ENCODE peak calls at places on chromosomes 5 and 9, in six cellular contexts. O, G, D, A, I and E are unnamed samples. For H3K4me1, the result is how much of the 10 kb centered on the place peaks cover.

GRCh38 chr9:132443951-132444615 is 34.1 kb downstream of the CFAP77 start:
- DNase-seq in O (no peak), G (no peak), D (no peak), A (no peak), I (no peak), E (no peak)

GRCh38 chr9:2414465-2414864 is 207.1 kb upstream of the VLDLR start:
- DNase-seq in O (no peak), G (no peak), D (no peak), A (no peak), I (no peak), E (no peak)

GRCh38 chr9:112072721-112073553 is 102.2 kb downstream of the SUSD1 start:
- DNase-seq in O (no peak), G (no peak), D (no peak), A (peak), I (no peak), E (no peak)

GRCh38 chr9:133121200-133122166 is at the start of gene RALGDS:
- DNase-seq in O (no peak), G (peak), D (peak), A (peak), I (peak), E (peak)

GRCh38 chr5:21711854-21712752 is 1141.0 kb downstream of the CDH12 start:
- DNase-seq in O (no peak), G (no peak), D (no peak), A (no peak), I (no peak), E (no peak)

GRCh38 chr9:14346826-14347407 is 33.0 kb upstream of the NFIB start:
- DNase-seq in O (no peak), G (no peak), D (no peak), A (no peak), I (peak), E (no peak)

GRCh38 chr9:2192356-2192979 is 177.3 kb downstream of the SMARCA2 start:
- DNase-seq in O (no peak), G (no peak), D (no peak), A (no peak), I (no peak), E (no peak)

GRCh38 chr5:10779592-10779991 is 18.6 kb upstream of the DAP start:
- DNase-seq in O (no peak), G (no peak), D (no peak), A (no peak), I (no peak), E (no peak)

GRCh38 chr5:146623657-146624056 is 107.7 kb upstream of the GPR151 start:
- DNase-seq in O (no peak), G (no peak), D (no peak), A (no peak), I (no peak), E (no peak)

GRCh38 chr9:93308158-93308602 is 124.2 kb downstream of the WNK2 start:
- DNase-seq in O (no peak), G (no peak), D (no peak), A (peak), I (no peak), E (no peak)

GRCh38 chr5:144857454-144857853 is 686.8 kb downstream of the KCTD16 start:
- DNase-seq in O (no peak), G (no peak), D (no peak), A (no peak), I (no peak), E (no peak)

GRCh38 chr9:76136986-76137385 is 246.5 kb downstream of the PCSK5 start:
- DNase-seq in O (no peak), G (no peak), D (peak), A (no peak), I (peak), E (no peak)

GRCh38 chr9:72733896-72734295 is 212.5 kb downstream of the TMC1 start:
- DNase-seq in O (no peak), G (no peak), D (no peak), A (no peak), I (no peak), E (no peak)

GRCh38 chr9:136713555-136713949 is 1.2 kb downstream of the DIPK1B start:
- DNase-seq in O (no peak), G (no peak), D (no peak), A (no peak), I (no peak), E (no peak)

GRCh38 chr9:136710543-136710942 is 1.8 kb upstream of the DIPK1B start:
- DNase-seq in O (no peak), G (no peak), D (no peak), A (no peak), I (no peak), E (no peak)

GRCh38 chr9:136712690-136713554 is 550 bp downstream of the DIPK1B start:
- DNase-seq in O (no peak), G (no peak), D (no peak), A (no peak), I (no peak), E (no peak)

GRCh38 chr9:136714096-136714875 is 1.9 kb downstream of the DIPK1B start:
- DNase-seq in O (no peak), G (no peak), D (no peak), A (no peak), I (no peak), E (no peak)

DNA sequence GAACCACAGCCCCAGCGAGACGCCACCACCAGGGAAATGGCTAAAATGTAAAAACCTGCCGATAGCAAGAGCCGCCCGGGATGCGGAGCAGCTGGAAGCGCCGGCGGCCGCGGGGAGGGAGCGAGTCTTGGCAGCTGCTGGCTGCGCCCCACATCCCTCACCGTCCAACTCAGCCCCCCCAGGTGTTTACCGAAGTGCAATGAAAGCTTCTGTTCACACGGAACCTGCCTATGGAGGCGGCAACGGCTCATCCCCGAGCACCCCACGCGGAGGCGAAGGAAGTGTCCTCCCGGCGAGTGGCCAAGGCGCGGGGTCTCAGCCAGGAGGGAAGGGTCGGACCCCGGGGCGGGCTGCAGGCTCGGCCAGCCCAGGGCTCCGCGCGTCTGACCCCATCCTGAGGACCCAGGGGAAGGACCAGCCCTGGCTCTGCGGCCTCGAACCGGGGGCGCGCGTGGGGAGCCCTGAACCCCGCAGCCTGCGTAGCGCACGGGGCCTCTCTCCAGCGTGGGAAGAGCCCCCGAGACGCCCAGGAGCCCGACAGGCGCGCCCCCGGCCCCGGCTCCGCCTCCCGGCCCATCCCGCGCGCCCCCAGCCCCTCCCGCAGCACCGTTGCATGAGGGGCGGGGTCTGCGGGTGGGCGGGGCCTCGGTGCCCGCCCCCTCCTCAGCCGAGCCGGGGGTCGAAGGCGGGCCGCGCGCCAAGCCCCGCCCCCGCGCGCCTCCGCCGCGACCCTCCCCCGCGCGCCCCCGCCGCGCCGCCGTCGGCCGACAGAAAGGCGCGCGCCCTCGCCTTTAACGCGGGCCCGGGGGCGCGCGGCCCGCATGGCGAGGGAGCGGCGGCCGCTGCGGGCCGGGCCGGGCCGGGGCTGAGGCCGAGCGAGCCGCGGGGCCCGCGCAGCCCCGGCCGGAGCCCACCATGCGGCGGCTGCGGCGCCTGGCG is at the start of gene DIPK1B:
- DNase-seq in O (no peak), G (no peak), D (no peak), A (no peak), I (no peak), E (no peak)
- H3K4me3 ChIP-seq in O (no peak), G (peak), D (peak), A (peak), I (peak), E (peak)

DNA sequence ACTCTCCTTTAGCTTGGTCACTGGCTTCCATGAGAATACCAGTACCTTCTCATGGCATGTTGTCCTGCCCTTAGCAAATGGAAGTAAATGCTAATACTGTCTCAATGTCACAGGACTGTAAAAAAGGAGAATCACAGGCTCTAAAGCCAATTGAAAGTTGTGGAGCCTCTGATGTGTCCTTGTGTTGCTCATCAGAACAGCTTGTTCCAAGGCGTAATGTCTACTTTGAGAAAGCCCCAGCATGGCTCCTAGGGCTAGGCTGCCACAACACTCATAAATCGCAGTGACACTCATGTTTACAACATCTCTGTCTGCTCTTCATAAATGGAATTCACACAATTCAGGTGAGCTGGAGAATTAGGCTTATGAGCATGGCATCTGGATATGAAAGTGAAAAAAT is 94.9 kb downstream of the ACTL7B start:
- DNase-seq in O (no peak), G (no peak), D (no peak), A (no peak), I (no peak), E (no peak)
- H3K4me1 ChIP-seq in O (under half), G (under half), D (under half), A (under half), I (under half), E (under half)

GRCh38 chr5:1494780-1495524 is 28.8 kb downstream of the LPCAT1 start:
- DNase-seq in O (peak), G (no peak), D (no peak), A (peak), I (no peak), E (no peak)

GRCh38 chr5:1497795-1498622 is 25.8 kb downstream of the LPCAT1 start:
- DNase-seq in O (peak), G (no peak), D (no peak), A (peak), I (no peak), E (no peak)

GRCh38 chr5:1498623-1499416 is 24.9 kb downstream of the LPCAT1 start:
- DNase-seq in O (peak), G (no peak), D (no peak), A (no peak), I (no peak), E (no peak)

GRCh38 chr5:1495525-1495897 is 28.2 kb downstream of the LPCAT1 start:
- DNase-seq in O (no peak), G (no peak), D (no peak), A (no peak), I (no peak), E (no peak)

GRCh38 chr5:1497271-1497777 is 26.4 kb downstream of the LPCAT1 start:
- DNase-seq in O (peak), G (no peak), D (no peak), A (peak), I (no peak), E (no peak)
- TF ChIP-seq POLR2A in O (no peak), G (no peak), D (no peak), A (no peak), I (no peak), E (no peak)

GRCh38 chr9:35649431-35650340 is 1.0 kb downstream of the SIT1 start:
- DNase-seq in O (no peak), G (no peak), D (no peak), A (no peak), I (no peak), E (no peak)
- H3K4me3 ChIP-seq in O (peak), G (peak), D (no peak), A (no peak), I (no peak), E (peak)

GRCh38 chr5:169431386-169431785 is 130.4 kb upstream of the SLIT3 start:
- DNase-seq in O (no peak), G (no peak), D (peak), A (no peak), I (no peak), E (no peak)

GRCh38 chr5:169440107-169440701 is 139.3 kb upstream of the SLIT3 start:
- DNase-seq in O (no peak), G (no peak), D (no peak), A (no peak), I (no peak), E (no peak)

GRCh38 chr5:169433221-169433651 is 132.3 kb upstream of the SLIT3 start:
- DNase-seq in O (no peak), G (no peak), D (no peak), A (no peak), I (no peak), E (no peak)

GRCh38 chr5:169439362-169439761 is 138.4 kb upstream of the SLIT3 start:
- DNase-seq in O (no peak), G (no peak), D (no peak), A (no peak), I (no peak), E (no peak)

DNA sequence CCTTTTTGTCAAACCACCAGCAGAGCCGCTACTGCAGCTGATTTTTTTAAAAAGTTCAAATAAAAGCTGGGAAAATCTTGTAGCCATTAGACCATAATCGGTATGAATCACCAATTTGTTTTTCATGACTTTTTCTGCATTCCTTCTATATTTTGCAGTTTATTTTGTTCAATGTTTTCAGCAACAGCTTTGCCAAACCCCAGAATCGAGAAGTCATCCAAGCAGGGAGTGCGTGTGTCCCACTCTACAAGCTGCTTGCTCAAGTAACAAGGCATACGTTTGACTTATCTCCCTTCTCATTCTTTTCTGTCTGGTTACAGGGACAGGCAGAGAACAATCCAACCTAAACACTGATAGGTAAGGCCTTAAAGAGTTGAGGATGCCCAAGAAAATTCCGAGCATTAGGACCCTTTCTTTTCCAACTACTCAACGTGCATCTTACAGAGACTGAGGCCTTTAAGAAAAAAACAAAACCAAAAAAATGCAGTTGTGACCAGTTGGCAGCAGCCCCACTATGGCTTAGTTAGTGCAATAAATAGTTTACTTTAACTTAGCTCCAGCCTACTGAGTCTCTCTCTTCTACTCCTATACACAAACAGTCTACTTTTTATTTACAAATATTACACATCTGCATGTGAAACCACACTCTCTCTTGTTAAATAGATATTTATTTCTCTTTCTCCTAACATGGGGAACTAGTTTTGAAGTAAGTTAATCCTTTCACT is 134.7 kb upstream of the SLIT3 start:
- DNase-seq in O (no peak), G (no peak), D (no peak), A (no peak), I (no peak), E (no peak)
- H3K4me1 ChIP-seq in O (under half), G (under half), D (under half), A (under half), I (under half), E (under half)

DNA sequence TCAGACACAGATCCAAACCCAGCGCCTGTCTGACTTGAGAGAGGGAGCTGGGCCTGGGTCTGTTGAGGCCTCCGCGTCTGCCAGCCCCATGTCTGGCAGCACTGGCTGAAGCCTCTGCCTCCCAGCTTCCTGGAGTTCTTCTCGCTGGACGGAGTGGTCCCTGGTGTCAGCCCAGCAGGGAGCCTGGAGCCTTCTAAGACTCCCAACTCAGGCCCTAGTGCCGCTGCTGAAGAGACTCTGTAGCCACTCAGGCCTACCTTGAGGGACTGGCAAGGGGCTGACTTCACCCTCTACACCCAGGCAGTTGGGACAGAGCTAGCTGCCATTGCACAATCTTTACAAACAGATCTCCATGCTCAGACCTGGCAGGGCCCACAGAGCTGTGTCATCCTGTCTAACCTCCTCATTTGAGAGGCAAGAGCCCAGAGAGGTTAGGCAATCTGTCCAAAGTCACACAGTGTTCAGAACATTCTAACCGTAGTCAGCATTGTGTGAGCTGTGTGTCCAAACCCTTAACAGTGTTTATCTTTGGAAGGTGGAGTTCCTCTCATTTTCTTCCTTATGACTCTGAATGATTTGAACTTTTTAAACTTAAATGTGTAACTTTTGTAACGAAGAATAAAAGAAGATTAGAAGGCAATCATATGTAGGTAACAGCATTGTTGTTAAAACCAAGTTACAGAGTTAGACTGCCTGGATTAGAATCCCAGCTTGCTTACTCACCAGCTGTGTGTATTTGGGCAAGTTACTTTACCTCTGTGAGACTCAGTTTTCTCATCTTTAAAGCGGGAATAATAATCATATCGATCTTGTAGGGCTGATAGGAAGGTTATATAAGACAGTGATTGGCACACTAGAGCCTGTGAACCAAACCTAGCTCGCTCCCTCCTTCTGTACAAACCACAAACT is 4.6 kb upstream of the DUSP1 start:
- DNase-seq in O (no peak), G (no peak), D (no peak), A (peak), I (no peak), E (peak)
- TF ChIP-seq POLR2A in O (no peak), G (peak), D (no peak), A (peak), I (no peak), E (no peak)

DNA sequence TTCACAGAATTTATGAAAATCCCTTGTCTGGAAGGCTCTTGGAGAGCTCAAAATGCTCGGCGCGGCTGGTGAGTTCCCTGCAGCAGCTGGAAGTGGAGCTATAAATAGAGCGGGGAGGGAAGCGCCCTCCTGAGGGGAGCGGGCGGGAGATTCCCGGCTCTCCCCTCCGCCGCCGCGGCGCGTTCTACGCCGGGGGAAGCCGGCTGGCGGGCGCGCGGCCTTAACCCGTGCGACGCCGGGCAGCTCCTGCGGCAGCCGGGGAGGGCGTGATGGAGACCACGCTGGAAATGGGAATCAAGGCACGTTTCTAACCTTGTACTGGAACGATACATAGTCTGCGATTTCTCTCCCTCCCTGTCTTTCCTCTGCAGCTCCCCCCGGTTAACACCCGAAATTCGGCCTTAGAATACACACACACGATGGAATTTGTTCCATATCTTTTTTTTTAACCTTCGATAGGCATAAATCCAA is 306.5 kb upstream of the KCNN2 start:
- DNase-seq in O (no peak), G (no peak), D (no peak), A (peak), I (peak), E (no peak)
- H3K4me3 ChIP-seq in O (no peak), G (no peak), D (peak), A (peak), I (peak), E (peak)

GRCh38 chr9:122372856-122373845 is 2.3 kb downstream of the PTGS1 start:
- DNase-seq in O (no peak), G (peak), D (no peak), A (no peak), I (no peak), E (no peak)

GRCh38 chr9:122376791-122377190 is 6.0 kb downstream of the PTGS1 start:
- DNase-seq in O (no peak), G (peak), D (no peak), A (no peak), I (no peak), E (no peak)

GRCh38 chr9:122371851-122372250 is 1.0 kb downstream of the PTGS1 start:
- DNase-seq in O (no peak), G (peak), D (no peak), A (no peak), I (no peak), E (no peak)

GRCh38 chr9:122377241-122378164 is 6.7 kb downstream of the PTGS1 start:
- DNase-seq in O (no peak), G (peak), D (no peak), A (no peak), I (no peak), E (no peak)

GRCh38 chr9:122374885-122375420 is 4.1 kb downstream of the PTGS1 start:
- DNase-seq in O (no peak), G (peak), D (no peak), A (peak), I (peak), E (peak)
- H3K4me1 ChIP-seq in O (under half), G (under half), D (under half), A (under half), I (under half), E (under half)